ENCODE peak calls at places on chromosomes 3 and 15, in five cellular contexts. One of them, this sample, is unnamed.

GRCh38 chr15:98823012-98823458 is 174.7 kb downstream of the IGF1R start:
- DNase-seq in GM23248: peak; percentile 86
- DNase-seq in OCI-LY7: no peak
- DNase-seq in IMR-90: peak; percentile 96
- DNase-seq in upper lobe of right lung: no peak
- DNase-seq in this sample: peak; percentile 48

GRCh38 chr15:69578792-69579587 is 126.4 kb downstream of the RPLP1 start:
- DNase-seq in GM23248: no peak
- DNase-seq in OCI-LY7: no peak
- DNase-seq in IMR-90: no peak
- DNase-seq in upper lobe of right lung: peak; percentile 88
- DNase-seq in this sample: peak; percentile 44

GRCh38 chr3:18812316-18812715 is 336.0 kb upstream of the KCNH8 start:
- DNase-seq in GM23248: peak; percentile 7
- DNase-seq in OCI-LY7: no peak
- DNase-seq in IMR-90: no peak
- DNase-seq in upper lobe of right lung: no peak
- DNase-seq in this sample: no peak

GRCh38 chr3:139291276-139292051 is 52.4 kb upstream of the MRPS22 start:
- DNase-seq in GM23248: no peak
- DNase-seq in OCI-LY7: no peak
- DNase-seq in IMR-90: no peak
- DNase-seq in upper lobe of right lung: no peak
- DNase-seq in this sample: no peak

GRCh38 chr3:16056210-16056607 is 118.3 kb upstream of the GALNT15 start:
- DNase-seq in GM23248: peak; percentile 68
- DNase-seq in OCI-LY7: no peak
- DNase-seq in IMR-90: no peak
- DNase-seq in upper lobe of right lung: no peak
- DNase-seq in this sample: peak; percentile 51

GRCh38 chr3:50214824-50215223 is 9.8 kb downstream of the SLC38A3 start:
- DNase-seq in GM23248: no peak
- DNase-seq in OCI-LY7: no peak
- DNase-seq in IMR-90: no peak
- DNase-seq in upper lobe of right lung: no peak
- DNase-seq in this sample: no peak

GRCh38 chr15:48547305-48547704 is 98.2 kb downstream of the FBN1 start:
- DNase-seq in GM23248: peak; percentile 66
- DNase-seq in OCI-LY7: no peak
- DNase-seq in IMR-90: peak; percentile 72
- DNase-seq in upper lobe of right lung: no peak
- DNase-seq in this sample: no peak

GRCh38 chr3:39115870-39116269 is 8.4 kb downstream of the TTC21A start:
- DNase-seq in GM23248: no peak
- DNase-seq in OCI-LY7: no peak
- DNase-seq in IMR-90: no peak
- DNase-seq in upper lobe of right lung: no peak
- DNase-seq in this sample: no peak

GRCh38 chr15:68383161-68384074 is 48.5 kb downstream of the ITGA11 start:
- DNase-seq in GM23248: peak; percentile 64
- DNase-seq in OCI-LY7: peak; percentile 63
- DNase-seq in IMR-90: peak; percentile 31
- DNase-seq in upper lobe of right lung: peak; percentile 13
- DNase-seq in this sample: no peak
- H3K27ac ChIP-seq in GM23248: peak overlapping the region; percentile 80
- H3K27ac ChIP-seq in OCI-LY7: no peak overlapping the region
- H3K27ac ChIP-seq in IMR-90: peak overlapping the region; percentile 86
- H3K27ac ChIP-seq in upper lobe of right lung: no peak overlapping the region
- H3K27ac ChIP-seq in this sample: no peak overlapping the region

GRCh38 chr3:152222327-152222726 is 46.4 kb upstream of the MBNL1 start:
- DNase-seq in GM23248: peak; percentile 91
- DNase-seq in OCI-LY7: no peak
- DNase-seq in IMR-90: peak; percentile 72
- DNase-seq in upper lobe of right lung: no peak
- DNase-seq in this sample: no peak
- H3K36me3 ChIP-seq in GM23248: no peaks in the 10 kb centered on the region
- H3K36me3 ChIP-seq in OCI-LY7: no peaks in the 10 kb centered on the region
- H3K36me3 ChIP-seq in IMR-90: no peaks in the 10 kb centered on the region
- H3K36me3 ChIP-seq in upper lobe of right lung: no peaks in the 10 kb centered on the region
- H3K36me3 ChIP-seq in this sample: no peaks in the 10 kb centered on the region

GRCh38 chr15:74434260-74434915 is 630 bp upstream of the SEMA7A start:
- DNase-seq in GM23248: peak; percentile 53
- DNase-seq in OCI-LY7: no peak
- DNase-seq in IMR-90: peak; percentile 15
- DNase-seq in upper lobe of right lung: no peak
- DNase-seq in this sample: no peak

GRCh38 chr15:74432271-74432967 is 1.3 kb downstream of the SEMA7A start:
- DNase-seq in GM23248: peak; percentile 44
- DNase-seq in OCI-LY7: no peak
- DNase-seq in IMR-90: no peak
- DNase-seq in upper lobe of right lung: no peak
- DNase-seq in this sample: no peak

GRCh38 chr15:74431645-74432044 is 2.1 kb downstream of the SEMA7A start:
- DNase-seq in GM23248: peak; percentile 44
- DNase-seq in OCI-LY7: no peak
- DNase-seq in IMR-90: no peak
- DNase-seq in upper lobe of right lung: no peak
- DNase-seq in this sample: no peak

GRCh38 chr15:74432968-74433591 is 678 bp downstream of the SEMA7A start:
- DNase-seq in GM23248: peak; percentile 49
- DNase-seq in OCI-LY7: no peak
- DNase-seq in IMR-90: no peak
- DNase-seq in upper lobe of right lung: no peak
- DNase-seq in this sample: no peak

DNA sequence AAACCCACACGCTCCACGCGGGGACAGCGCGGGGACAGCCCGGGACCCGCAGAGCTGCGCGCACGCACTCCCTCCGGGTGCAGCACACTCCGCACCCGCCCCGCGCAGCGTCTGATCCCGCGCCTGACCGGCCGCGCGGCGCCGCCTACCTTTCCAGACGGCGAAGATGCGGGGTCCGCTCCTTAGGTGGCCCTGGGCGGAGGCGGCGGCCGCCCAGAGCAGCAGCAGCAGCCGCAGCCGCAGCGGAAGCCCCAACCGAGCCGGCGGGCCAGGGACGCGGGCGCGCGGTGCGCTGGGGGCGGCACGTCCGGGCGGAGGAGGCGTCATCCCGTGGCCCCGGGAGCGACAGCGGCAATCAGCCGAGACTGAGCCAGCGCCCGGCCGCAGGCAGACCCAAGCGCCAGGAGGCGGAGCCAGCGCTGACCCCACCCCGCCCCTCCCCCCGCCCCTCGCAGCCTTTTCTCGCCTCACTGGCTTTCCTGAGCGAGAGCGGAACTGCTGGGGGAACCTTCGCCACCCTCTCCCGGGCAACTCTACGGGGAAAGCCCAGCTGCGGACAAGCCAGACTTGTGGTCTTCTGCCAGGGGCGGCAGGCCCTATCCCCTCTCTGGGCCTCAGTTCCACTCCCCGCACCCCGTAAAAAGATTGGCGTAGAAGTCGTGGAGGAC is at the start of gene SEMA7A:
- DNase-seq in GM23248: peak; percentile 92
- DNase-seq in OCI-LY7: peak; percentile 88
- DNase-seq in IMR-90: peak; percentile 71
- DNase-seq in upper lobe of right lung: peak; percentile 92
- DNase-seq in this sample: peak; percentile 88
- H3K27ac ChIP-seq in GM23248: peak within 1 kb of the TSS; percentile 37
- H3K27ac ChIP-seq in OCI-LY7: no peak within 1 kb of the TSS
- H3K27ac ChIP-seq in IMR-90: peak within 1 kb of the TSS; percentile 36
- H3K27ac ChIP-seq in upper lobe of right lung: peak within 1 kb of the TSS; percentile 55
- H3K27ac ChIP-seq in this sample: peak within 1 kb of the TSS; percentile 86

GRCh38 chr3:109369510-109369909 is 32.2 kb upstream of the DPPA4 start:
- DNase-seq in GM23248: no peak
- DNase-seq in OCI-LY7: no peak
- DNase-seq in IMR-90: no peak
- DNase-seq in upper lobe of right lung: no peak
- DNase-seq in this sample: no peak

GRCh38 chr3:109363634-109364033 is 26.3 kb upstream of the DPPA4 start:
- DNase-seq in GM23248: no peak
- DNase-seq in OCI-LY7: no peak
- DNase-seq in IMR-90: no peak
- DNase-seq in upper lobe of right lung: no peak
- DNase-seq in this sample: no peak

GRCh38 chr3:109362823-109363222 is 25.5 kb upstream of the DPPA4 start:
- DNase-seq in GM23248: no peak
- DNase-seq in OCI-LY7: no peak
- DNase-seq in IMR-90: no peak
- DNase-seq in upper lobe of right lung: no peak
- DNase-seq in this sample: no peak

DNA sequence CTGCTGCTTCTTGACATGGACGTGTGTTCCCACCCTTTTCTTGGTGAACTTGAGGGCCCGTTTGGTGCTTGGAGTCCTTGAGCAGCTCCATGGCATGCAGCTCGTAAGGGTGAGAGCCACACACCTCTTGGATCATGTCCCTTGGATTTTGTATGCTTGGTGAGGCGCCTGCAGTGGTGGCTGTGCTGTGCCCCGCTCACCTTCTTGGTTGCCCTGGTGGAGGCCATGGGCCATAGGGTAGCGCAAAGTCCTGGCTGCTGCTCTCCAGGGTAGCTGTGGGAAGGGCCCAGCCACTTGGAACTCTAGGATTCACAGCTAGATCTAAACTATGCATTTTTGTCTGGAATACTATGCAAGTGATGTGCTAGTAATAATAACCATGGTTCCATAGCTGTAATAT is 26.7 kb upstream of the DPPA4 start:
- DNase-seq in GM23248: no peak
- DNase-seq in OCI-LY7: no peak
- DNase-seq in IMR-90: no peak
- DNase-seq in upper lobe of right lung: no peak
- DNase-seq in this sample: no peak
- H3K36me3 ChIP-seq in GM23248: no peaks in the 10 kb centered on the region
- H3K36me3 ChIP-seq in OCI-LY7: no peaks in the 10 kb centered on the region
- H3K36me3 ChIP-seq in IMR-90: no peaks in the 10 kb centered on the region
- H3K36me3 ChIP-seq in upper lobe of right lung: no peaks in the 10 kb centered on the region
- H3K36me3 ChIP-seq in this sample: no peaks in the 10 kb centered on the region

GRCh38 chr3:100947119-100947518 is 46.1 kb downstream of the ABI3BP start:
- DNase-seq in GM23248: peak; percentile 14
- DNase-seq in OCI-LY7: no peak
- DNase-seq in IMR-90: no peak
- DNase-seq in upper lobe of right lung: no peak
- DNase-seq in this sample: no peak
- H3K27ac ChIP-seq in GM23248: no peak overlapping the region
- H3K27ac ChIP-seq in OCI-LY7: no peak overlapping the region
- H3K27ac ChIP-seq in IMR-90: no peak overlapping the region
- H3K27ac ChIP-seq in upper lobe of right lung: no peak overlapping the region
- H3K27ac ChIP-seq in this sample: no peak overlapping the region

GRCh38 chr15:85681391-85681790 is 113.3 kb downstream of the KLHL25 start:
- DNase-seq in GM23248: no peak
- DNase-seq in OCI-LY7: no peak
- DNase-seq in IMR-90: no peak
- DNase-seq in upper lobe of right lung: no peak
- DNase-seq in this sample: no peak

GRCh38 chr15:85671156-85671555 is 123.6 kb downstream of the KLHL25 start:
- DNase-seq in GM23248: peak; percentile 23
- DNase-seq in OCI-LY7: no peak
- DNase-seq in IMR-90: no peak
- DNase-seq in upper lobe of right lung: no peak
- DNase-seq in this sample: no peak

GRCh38 chr15:85673326-85673725 is 121.4 kb downstream of the KLHL25 start:
- DNase-seq in GM23248: peak; percentile 49
- DNase-seq in OCI-LY7: no peak
- DNase-seq in IMR-90: peak; percentile 12
- DNase-seq in upper lobe of right lung: no peak
- DNase-seq in this sample: no peak

GRCh38 chr15:85672338-85673097 is 122.2 kb downstream of the KLHL25 start:
- DNase-seq in GM23248: peak; percentile 73
- DNase-seq in OCI-LY7: no peak
- DNase-seq in IMR-90: peak; percentile 34
- DNase-seq in upper lobe of right lung: no peak
- DNase-seq in this sample: no peak

DNA sequence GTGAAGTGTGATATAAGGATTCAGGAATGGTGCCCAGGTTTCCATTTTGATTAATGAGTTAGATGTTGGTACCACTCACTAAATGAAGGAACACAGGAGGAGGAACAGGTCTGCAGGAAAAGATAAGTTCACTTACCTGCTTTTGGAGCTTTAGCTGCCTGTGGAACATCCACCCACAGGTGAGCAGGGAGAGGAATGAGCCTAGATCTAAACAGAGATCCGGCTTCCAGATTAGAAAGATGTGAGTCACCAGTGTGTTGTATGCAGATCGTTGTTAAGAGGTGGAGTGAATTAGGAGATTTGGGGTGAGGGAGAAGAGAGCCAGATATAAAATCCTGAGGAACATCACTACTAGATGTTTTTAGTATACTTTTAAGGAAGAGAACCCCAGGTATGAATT is 118.4 kb downstream of the KLHL25 start:
- DNase-seq in GM23248: no peak
- DNase-seq in OCI-LY7: no peak
- DNase-seq in IMR-90: no peak
- DNase-seq in upper lobe of right lung: no peak
- DNase-seq in this sample: no peak
- H3K36me3 ChIP-seq in GM23248: peaks cover 3% of the 10 kb centered on the region
- H3K36me3 ChIP-seq in OCI-LY7: peaks cover 74% of the 10 kb centered on the region
- H3K36me3 ChIP-seq in IMR-90: peaks cover 3% of the 10 kb centered on the region
- H3K36me3 ChIP-seq in upper lobe of right lung: peaks cover 91% of the 10 kb centered on the region
- H3K36me3 ChIP-seq in this sample: peaks cover 37% of the 10 kb centered on the region

This sample was measured in upper lobe of left lung.